ENCODE peak calls at places on chromosomes 6 and 20, in six cellular contexts. V is heart right ventricle, P is ovary, F is choroid plexus epithelial cell, E is HL-60, N is body of pancreas. G is an unnamed sample.

GRCh38 chr20:12723811-12724210 is 285.0 kb upstream of the SPTLC3 start:
- DNase-seq in P (no peak), E (no peak), N (no peak), F (no peak), V (no peak), G (no peak)

GRCh38 chr6:166955121-166955864 is 1.1 kb downstream of the RNASET2 start:
- DNase-seq in P (no peak), V (no peak), N (peak), F (no peak), E (peak), G (no peak)

GRCh38 chr6:6474170-6474920 is 114.2 kb upstream of the LY86 start:
- DNase-seq in F (no peak), P (no peak), N (no peak), V (no peak), E (no peak), G (no peak)

GRCh38 chr20:5680227-5680626 is 70.0 kb upstream of the SHLD1 start:
- DNase-seq in P (no peak), E (no peak), V (no peak), N (no peak), F (peak), G (no peak)

GRCh38 chr20:3407426-3408250 is at the start of gene DNAAF9:
- DNase-seq in E (peak), P (peak), N (peak), F (peak), V (peak), G (peak)

GRCh38 chr6:84882768-84883766 is 118.7 kb upstream of the TBX18 start:
- DNase-seq in E (no peak), F (peak), P (no peak), N (no peak), V (no peak), G (no peak)

GRCh38 chr20:59258103-59258705 is 42.2 kb upstream of the EDN3 start:
- DNase-seq in E (peak), V (no peak), F (no peak), N (no peak), P (no peak), G (no peak)

GRCh38 chr20:58099956-58100730 is 128.3 kb downstream of the ANKRD60 start:
- DNase-seq in F (no peak), E (no peak), V (no peak), P (no peak), N (no peak), G (no peak)

GRCh38 chr6:78132681-78133410 is 480.0 kb downstream of the MEI4 start:
- DNase-seq in F (no peak), V (no peak), N (no peak), E (no peak), P (no peak), G (no peak)

GRCh38 chr6:43081043-43081442 is 4.9 kb downstream of the PTK7 start:
- DNase-seq in E (no peak), N (no peak), F (no peak), V (no peak), P (peak), G (no peak)

GRCh38 chr6:43076093-43076927 is at the start of gene PTK7:
- DNase-seq in N (peak), E (no peak), F (peak), P (peak), V (peak), G (peak)

GRCh38 chr6:43077981-43078411 is 1.9 kb downstream of the PTK7 start:
- DNase-seq in E (no peak), P (no peak), N (no peak), F (peak), V (no peak), G (no peak)

GRCh38 chr6:43076928-43077809 is 1.1 kb downstream of the PTK7 start:
- DNase-seq in N (peak), E (no peak), V (no peak), P (peak), F (no peak), G (peak)

DNA sequence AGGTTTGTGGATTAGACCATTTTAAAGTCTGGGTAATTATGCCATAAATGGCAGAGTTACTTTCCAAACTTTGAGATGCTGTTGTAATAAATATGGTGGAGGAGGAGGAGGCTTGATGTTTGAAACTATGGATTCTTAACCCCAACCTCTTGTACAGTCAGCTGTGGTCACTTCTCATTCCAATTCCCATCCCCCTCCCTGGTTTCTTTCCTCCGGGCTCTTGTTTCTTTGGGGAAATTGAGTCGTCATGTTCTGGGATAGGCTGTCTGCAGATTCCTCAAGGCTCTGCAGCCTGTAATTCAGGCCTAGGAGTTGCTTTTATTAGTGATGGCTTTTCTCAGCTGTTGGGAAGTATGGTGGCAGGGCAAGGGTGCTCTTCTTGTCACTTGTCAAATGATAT is 2.5 kb downstream of the PTK7 start:
- DNase-seq in E (no peak), V (no peak), F (peak), P (no peak), N (no peak), G (no peak)
- H3K4me3 ChIP-seq in E (no peak), V (no peak), F (peak), P (no peak), N (no peak), G (no peak)

GRCh38 chr6:149032318-149032598 is 285.3 kb upstream of the TAB2 start:
- DNase-seq in N (no peak), E (no peak), F (no peak), V (no peak), P (no peak), G (no peak)

GRCh38 chr6:149033454-149034241 is 283.9 kb upstream of the TAB2 start:
- DNase-seq in F (no peak), E (no peak), P (no peak), V (no peak), N (no peak), G (no peak)

GRCh38 chr6:149032599-149033405 is 284.7 kb upstream of the TAB2 start:
- DNase-seq in E (no peak), F (peak), P (peak), N (peak), V (no peak), G (peak)

GRCh38 chr6:149028767-149029405 is 282.1 kb downstream of the UST start:
- DNase-seq in N (peak), F (peak), E (peak), V (peak), P (no peak), G (peak)

DNA sequence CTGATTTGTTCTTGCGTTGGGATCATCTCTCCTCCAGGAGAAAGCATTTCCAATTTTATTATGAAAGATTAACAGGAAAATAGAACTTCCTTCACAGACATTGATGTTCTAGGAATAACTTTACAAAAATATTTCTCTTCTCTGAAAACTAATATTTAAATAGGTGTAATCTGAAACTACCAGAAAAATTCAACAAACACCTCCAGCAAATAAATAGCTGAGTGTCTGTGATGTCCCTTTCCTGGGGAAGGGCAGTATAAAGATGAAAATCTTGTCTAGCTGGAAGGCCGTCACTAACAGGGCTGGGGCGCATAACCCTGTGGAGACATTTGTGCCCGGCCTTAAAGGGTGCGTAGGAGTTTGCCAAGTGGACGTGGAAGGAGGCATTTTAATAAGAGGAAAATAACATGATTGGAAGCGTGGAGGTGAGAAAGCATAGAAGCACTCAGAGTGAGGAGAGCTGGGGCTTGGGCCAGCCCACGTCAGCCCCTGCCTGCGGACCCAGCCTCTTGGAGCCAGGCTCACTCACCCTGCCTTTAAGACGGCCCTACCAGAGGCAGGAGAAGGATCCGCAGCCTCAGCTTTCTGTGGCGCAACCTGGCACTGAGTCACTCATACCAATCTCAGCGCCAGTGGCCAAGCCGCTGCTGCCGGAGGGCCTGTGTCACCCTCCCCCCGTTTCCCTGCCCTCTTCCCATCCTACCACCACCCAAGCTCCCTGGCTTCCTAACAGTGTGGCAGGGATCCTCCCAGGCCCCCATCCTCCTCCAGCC is 284.9 kb downstream of the UST start:
- DNase-seq in P (peak), V (no peak), N (no peak), F (peak), E (no peak), G (peak)
- TF ChIP-seq CTCF in P (no peak), V (no peak), N (no peak), F (no peak), E (no peak), G (no peak)

GRCh38 chr20:22653641-22654040 is 69.3 kb upstream of the FOXA2 start:
- DNase-seq in P (no peak), N (no peak), E (no peak), V (no peak), F (no peak), G (no peak)

GRCh38 chr20:22652685-22653568 is 68.6 kb upstream of the FOXA2 start:
- DNase-seq in P (no peak), F (no peak), E (no peak), N (no peak), V (no peak), G (no peak)

GRCh38 chr20:22654243-22654642 is 69.9 kb upstream of the FOXA2 start:
- DNase-seq in N (no peak), F (no peak), E (no peak), P (no peak), V (no peak), G (no peak)
- H3K4me3 ChIP-seq in N (no peak), F (no peak), E (no peak), P (no peak), V (no peak), G (no peak)

GRCh38 chr20:7152071-7152470 is 384.6 kb downstream of the BMP2 start:
- DNase-seq in F (peak), V (no peak), P (no peak), E (no peak), N (no peak), G (peak)

GRCh38 chr20:7147220-7147601 is 379.7 kb downstream of the BMP2 start:
- DNase-seq in V (peak), P (no peak), E (no peak), F (no peak), N (no peak), G (no peak)

GRCh38 chr20:7155282-7155681 is 387.8 kb downstream of the BMP2 start:
- DNase-seq in V (no peak), F (no peak), P (no peak), E (no peak), N (no peak), G (no peak)

GRCh38 chr20:7155794-7156193 is 388.3 kb downstream of the BMP2 start:
- DNase-seq in P (no peak), F (no peak), N (no peak), V (no peak), E (no peak), G (no peak)

GRCh38 chr20:7151666-7152065 is 384.2 kb downstream of the BMP2 start:
- DNase-seq in V (no peak), N (no peak), F (peak), P (no peak), E (no peak), G (peak)
- TF ChIP-seq CTCF in V (no peak), N (no peak), F (no peak), P (no peak), E (no peak), G (no peak)

GRCh38 chr6:169339731-169340314 is 86.2 kb upstream of the THBS2 start:
- DNase-seq in E (no peak), V (no peak), F (no peak), P (no peak), N (no peak), G (no peak)
- H3K4me3 ChIP-seq in E (no peak), V (no peak), F (no peak), P (no peak), N (no peak), G (no peak)

GRCh38 chr6:527989-528673 is 128.8 kb downstream of the HUS1B start:
- DNase-seq in V (no peak), E (no peak), P (no peak), N (no peak), F (no peak), G (no peak)

GRCh38 chr6:530425-530824 is 126.5 kb downstream of the HUS1B start:
- DNase-seq in P (no peak), F (no peak), V (no peak), N (no peak), E (no peak), G (no peak)

GRCh38 chr6:520820-521219 is 129.3 kb downstream of the IRF4 start:
- DNase-seq in E (no peak), V (no peak), N (no peak), F (no peak), P (no peak), G (no peak)

GRCh38 chr6:528989-529388 is 127.9 kb downstream of the HUS1B start:
- DNase-seq in V (peak), P (no peak), N (no peak), E (no peak), F (no peak), G (no peak)

DNA sequence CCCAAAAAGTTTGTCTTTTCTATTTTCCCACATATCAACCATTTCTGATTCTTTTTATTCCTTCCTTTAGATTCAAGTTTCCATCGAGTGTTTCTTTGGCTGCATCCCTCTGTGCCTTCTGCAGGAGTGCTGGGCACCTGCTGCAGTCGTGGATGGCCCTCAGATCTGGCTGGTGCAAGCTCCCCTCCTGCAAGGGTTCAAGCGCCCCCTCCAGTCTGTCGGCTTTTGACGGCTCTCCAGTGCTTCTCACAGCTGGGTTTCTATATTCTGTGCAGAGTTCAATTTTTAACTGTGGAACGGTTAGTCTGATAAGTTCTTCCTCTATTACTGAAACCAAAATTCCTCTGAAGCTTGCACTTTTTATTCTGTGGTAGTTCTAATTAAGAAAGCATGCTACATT is 132.1 kb downstream of the HUS1B start:
- DNase-seq in E (no peak), P (no peak), N (no peak), V (no peak), F (peak), G (no peak)
- TF ChIP-seq CTCF in E (no peak), P (no peak), N (no peak), V (no peak), F (peak), G (no peak)

GRCh38 chr6:40529040-40529439 is 58.1 kb downstream of the LRFN2 start:
- DNase-seq in F (no peak), N (no peak), V (no peak), P (no peak), E (no peak), G (no peak)
- H3K4me3 ChIP-seq in F (no peak), N (no peak), V (no peak), P (no peak), E (no peak), G (no peak)

DNA sequence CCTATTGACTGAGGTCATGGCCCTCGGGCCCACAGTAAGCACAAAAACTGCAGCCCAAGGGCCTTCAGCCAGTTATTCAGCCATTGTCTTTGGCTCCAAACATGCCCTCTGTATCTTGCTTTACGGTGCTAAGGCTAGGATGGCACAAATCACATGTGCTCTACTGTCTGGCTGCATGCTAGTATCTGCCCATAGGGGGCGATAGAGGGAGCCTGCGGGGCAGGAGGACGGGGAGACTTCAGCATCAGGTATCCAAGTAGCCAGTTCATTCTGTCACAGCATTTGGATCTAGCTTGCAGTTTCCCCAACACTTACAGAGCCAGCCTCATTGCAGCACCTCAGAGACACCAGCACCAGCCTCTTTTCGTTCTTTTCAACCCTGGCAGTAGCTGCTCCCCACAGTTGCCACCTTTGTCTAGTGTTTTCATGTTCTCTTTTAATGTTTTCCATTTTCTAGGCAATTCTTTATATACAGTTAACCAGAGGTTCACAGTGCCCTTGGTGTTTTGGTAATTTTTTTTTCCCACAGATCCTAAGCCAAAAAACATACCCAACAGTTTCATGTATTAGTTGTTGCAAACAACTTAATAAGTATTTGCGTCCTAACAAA is 705.9 kb downstream of the PTPRT start:
- DNase-seq in V (no peak), P (no peak), F (no peak), E (peak), N (peak), G (no peak)
- TF ChIP-seq CTCF in V (no peak), P (no peak), F (no peak), E (peak), N (peak), G (no peak)

DNA sequence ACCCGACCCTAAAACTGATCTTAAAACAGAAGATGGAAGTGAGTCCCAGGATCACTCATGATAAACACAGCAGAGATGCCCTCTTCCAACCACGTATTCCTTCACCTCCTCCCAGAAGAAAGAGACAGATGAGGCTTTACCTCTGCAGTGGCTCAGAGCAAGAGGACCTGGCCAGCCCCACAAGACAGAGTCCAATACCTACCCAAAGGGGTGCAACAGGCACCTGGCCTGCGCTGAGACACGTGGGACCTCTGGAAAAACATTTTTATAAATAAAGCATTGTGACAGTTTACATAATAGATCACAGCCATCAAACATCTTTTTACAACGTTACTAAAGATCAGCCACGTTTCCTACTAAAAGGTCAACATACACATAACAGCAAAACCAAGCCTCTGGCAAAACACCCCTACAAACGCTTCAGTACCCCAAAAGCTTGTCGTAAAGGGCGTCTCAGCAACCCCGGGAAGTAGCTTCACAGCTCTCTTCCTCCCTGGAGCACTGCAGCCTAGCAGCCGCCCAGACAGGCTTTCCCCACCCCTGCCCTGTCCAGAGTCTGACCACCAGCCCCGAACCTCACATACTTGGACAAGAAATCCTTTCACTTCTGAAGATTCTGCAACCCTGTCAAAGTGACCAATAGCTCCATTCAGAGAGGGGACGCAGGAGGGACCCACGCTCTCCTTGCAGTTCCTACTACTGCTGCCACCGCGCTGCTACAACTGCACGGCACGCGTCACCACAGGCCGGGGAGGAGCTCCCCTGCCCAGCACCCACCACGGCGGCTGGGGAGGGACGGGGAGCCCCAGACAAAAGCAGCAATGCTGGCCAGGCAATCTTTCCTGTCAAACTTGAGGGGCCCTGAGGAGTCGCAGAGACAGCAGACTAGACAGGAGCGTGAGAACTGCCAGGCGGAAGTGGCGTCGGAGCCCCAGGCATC is 2.8 kb downstream of the TAF4 start:
- DNase-seq in P (no peak), E (no peak), V (no peak), N (no peak), F (no peak), G (peak)
- H3K4me3 ChIP-seq in P (no peak), E (peak), V (peak), N (no peak), F (no peak), G (peak)

GRCh38 chr6:44642870-44643522 is 255.5 kb downstream of the CDC5L start:
- DNase-seq in V (no peak), E (no peak), P (no peak), F (peak), N (no peak), G (no peak)

GRCh38 chr6:44646355-44646754 is 258.8 kb downstream of the CDC5L start:
- DNase-seq in E (no peak), V (no peak), F (peak), N (no peak), P (no peak), G (peak)

GRCh38 chr6:44641344-44641743 is 253.8 kb downstream of the CDC5L start:
- DNase-seq in F (peak), P (no peak), E (no peak), V (no peak), N (no peak), G (no peak)

GRCh38 chr6:44642345-44642744 is 254.8 kb downstream of the CDC5L start:
- DNase-seq in F (no peak), E (no peak), N (no peak), V (no peak), P (no peak), G (no peak)

DNA sequence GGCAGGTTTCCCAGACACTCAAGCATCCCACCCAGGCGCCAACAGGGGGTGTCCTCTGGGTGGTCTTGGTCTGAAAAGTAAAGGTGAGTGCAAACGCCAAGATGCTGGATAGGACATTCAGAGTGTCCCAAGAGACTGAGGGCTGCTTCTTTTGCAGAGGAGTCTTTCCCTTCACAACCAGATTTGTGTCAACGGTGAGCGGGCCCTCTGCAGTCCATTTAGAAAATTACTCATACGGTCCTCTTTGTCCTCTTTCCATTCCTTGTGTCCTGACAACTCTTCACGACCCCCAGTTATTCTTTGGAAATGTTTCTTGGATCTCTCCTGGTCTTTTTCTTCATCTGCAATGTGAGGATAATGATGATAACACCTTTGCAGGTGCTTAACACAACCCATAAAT is 257.8 kb downstream of the CDC5L start:
- DNase-seq in E (no peak), N (no peak), P (no peak), V (no peak), F (peak), G (no peak)
- TF ChIP-seq CTCF in E (no peak), N (no peak), P (no peak), V (no peak), F (peak), G (peak)

G was measured in fibroblast of the aortic adventitia.